ENCODE peak calls at places on chromosomes 16 and 17, in four cellular contexts. F is activated naive CD8-positive, alpha-beta T cell treated with anti-CD3 and anti-CD28 coated beads for 36 hours; I is non-pigmented ciliary epithelial cell; R is stimulated activated CD8-positive, alpha-beta memory T cell treated with anti-CD3 and anti-CD28 coated beads, Interleukin-7, amount 100 ng/mL, for 24 hours. J is an unnamed sample.

GRCh38 chr16:77359065-77359502 is 75.8 kb downstream of the ADAMTS18 start:
- DNase-seq in I (peak), F (no peak), R (no peak), J (no peak)

GRCh38 chr17:75684249-75684648 is 17.1 kb downstream of the SAP30BP start:
- DNase-seq in I (no peak), F (no peak), R (no peak), J (no peak)

GRCh38 chr17:47276868-47277267 is 23.2 kb downstream of the ITGB3 start:
- DNase-seq in R (no peak), F (no peak), I (no peak), J (peak)

GRCh38 chr16:29022196-29022595 is 37.3 kb downstream of the LAT start:
- DNase-seq in R (no peak), F (no peak), I (no peak), J (no peak)

GRCh38 chr16:87855852-87856715 is 13.2 kb downstream of the SLC7A5 start:
- DNase-seq in R (no peak), I (no peak), F (no peak), J (no peak)

GRCh38 chr16:1188781-1189189 is 35.9 kb downstream of the CACNA1H start:
- DNase-seq in I (no peak), F (peak), R (peak), J (no peak)

GRCh38 chr17:41777579-41778188 is 8.8 kb downstream of the JUP start:
- DNase-seq in R (no peak), I (no peak), F (no peak), J (peak)

GRCh38 chr17:63790057-63790456 is 16.1 kb downstream of the DDX42 start:
- DNase-seq in F (no peak), I (no peak), R (no peak), J (no peak)

GRCh38 chr16:55282441-55282840 is 41.6 kb upstream of the IRX6 start:
- DNase-seq in F (no peak), I (no peak), R (no peak), J (no peak)

GRCh38 chr17:6240601-6241000 is 170.4 kb downstream of the WSCD1 start:
- DNase-seq in F (no peak), I (no peak), R (no peak), J (no peak)

GRCh38 chr17:16255481-16255901 is 38.5 kb downstream of the PIGL start:
- DNase-seq in F (no peak), R (no peak), I (no peak), J (no peak)

GRCh38 chr17:43822566-43823190 is 10.3 kb downstream of the MPP3 start:
- DNase-seq in F (no peak), I (no peak), R (no peak), J (no peak)

GRCh38 chr16:57893559-57894389 is 77.2 kb downstream of the CNGB1 start:
- DNase-seq in F (no peak), R (no peak), I (peak), J (no peak)

GRCh38 chr16:2040450-2041105 is 7.1 kb downstream of the NTHL1 start:
- DNase-seq in I (no peak), F (no peak), R (no peak), J (no peak)